ENCODE peak calls at places on chromosome 1, in four cellular contexts. Q, H, J and K are unnamed samples.

GRCh38 chr1:1781526-1781903 is 3.2 kb upstream of the NADK start:
- DNase-seq in Q (no peak), H (no peak), J (no peak), K (no peak)

GRCh38 chr1:221543529-221544120 is 198.3 kb downstream of the DUSP10 start:
- DNase-seq in Q (no peak), H (peak; percentile 21), J (peak; percentile 8), K (peak; percentile 2)

GRCh38 chr1:194013561-194013960 is 827.1 kb upstream of the B3GALT2 start:
- DNase-seq in Q (no peak), H (no peak), J (no peak), K (no peak)

GRCh38 chr1:59136541-59137335 is 160.2 kb upstream of the FGGY start:
- DNase-seq in Q (no peak), H (no peak), J (no peak), K (no peak)

GRCh38 chr1:57411262-57411661 is 12.6 kb downstream of the DAB1 start:
- DNase-seq in Q (no peak), H (no peak), J (no peak), K (no peak)

GRCh38 chr1:20076695-20077461 is 6.9 kb downstream of the PLA2G5 start:
- DNase-seq in Q (no peak), H (no peak), J (no peak), K (no peak)

GRCh38 chr1:180425956-180426355 is 76.4 kb downstream of the ACBD6 start:
- DNase-seq in Q (no peak), H (peak; percentile 36), J (no peak), K (no peak)

GRCh38 chr1:167057297-167057688 is 32.9 kb downstream of the GPA33 start:
- DNase-seq in Q (peak; percentile 39), H (peak; percentile 50), J (peak; percentile 45), K (peak; percentile 56)

DNA sequence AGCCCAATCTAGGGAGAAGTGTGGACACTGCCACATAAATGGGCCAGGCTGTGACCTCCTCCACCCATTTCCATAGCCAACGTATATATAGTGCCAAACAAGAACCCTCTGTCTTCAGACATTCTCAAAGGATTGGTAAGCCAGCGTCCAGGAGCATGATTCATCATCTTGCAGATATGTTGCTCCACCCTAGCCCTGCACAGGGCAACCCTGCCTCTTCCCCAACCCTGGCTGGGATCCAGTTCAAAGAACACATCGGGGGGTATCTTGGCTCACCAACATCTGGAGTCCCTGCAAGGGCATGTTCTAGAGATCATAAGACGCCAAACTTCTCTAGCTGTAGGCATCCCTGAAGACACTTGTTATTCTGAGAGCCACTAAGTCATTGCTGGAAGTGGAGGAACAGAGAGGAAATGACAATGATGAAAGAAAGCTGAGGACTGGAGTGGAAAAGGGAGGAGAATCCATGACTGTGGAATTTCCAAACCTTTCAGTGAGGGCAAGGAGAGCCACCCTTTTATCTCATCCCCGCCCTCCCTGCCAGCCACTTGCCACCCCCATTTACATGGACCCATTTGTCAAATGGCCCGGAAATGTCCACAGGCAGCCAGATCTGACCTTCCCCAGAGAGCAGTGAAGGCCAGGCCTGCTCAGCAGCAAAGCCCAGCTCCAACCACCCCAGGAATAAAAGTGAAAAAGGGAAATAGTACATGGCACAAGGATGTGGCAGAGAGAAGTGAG is 144.1 kb upstream of the CTTNBP2NL start:
- DNase-seq in Q (no peak), H (no peak), J (no peak), K (peak; percentile 93)
- TF ChIP-seq ELF1 in Q (no peak), H (no peak), J (no peak), K (no peak)

DNA sequence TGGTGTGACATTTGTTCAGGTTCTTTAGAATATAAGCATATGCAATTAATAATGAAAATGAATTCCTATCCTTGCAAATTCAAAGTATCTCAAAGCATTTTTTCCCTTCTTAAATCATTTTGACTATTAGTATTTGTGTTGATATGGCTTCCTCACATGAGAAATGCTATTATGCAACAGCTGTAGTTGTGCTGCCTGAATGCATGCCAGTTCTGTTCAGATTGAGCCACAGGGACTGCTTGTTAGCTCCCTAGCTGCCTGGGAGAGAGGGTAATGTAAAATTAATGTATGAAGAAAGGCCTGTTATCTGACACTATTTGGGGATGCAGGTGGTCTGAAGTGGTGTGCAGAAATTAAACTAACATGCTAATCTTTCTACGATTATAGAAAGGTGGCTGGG is 45.5 kb downstream of the CACHD1 start:
- DNase-seq in Q (no peak), H (no peak), J (no peak), K (no peak)
- TF ChIP-seq ELF1 in Q (no peak), H (no peak), J (no peak), K (no peak)

GRCh38 chr1:25698252-25698651 is 81.7 kb downstream of the MAN1C1 start:
- DNase-seq in Q (no peak), H (no peak), J (no peak), K (no peak)

GRCh38 chr1:25700626-25701025 is 84.0 kb downstream of the MAN1C1 start:
- DNase-seq in Q (no peak), H (peak; percentile 68), J (peak; percentile 64), K (no peak)

GRCh38 chr1:25701030-25701785 is 84.6 kb downstream of the MAN1C1 start:
- DNase-seq in Q (no peak), H (no peak), J (no peak), K (no peak)

GRCh38 chr1:25700124-25700523 is 83.5 kb downstream of the MAN1C1 start:
- DNase-seq in Q (no peak), H (no peak), J (no peak), K (no peak)

GRCh38 chr1:25699501-25700089 is 83.0 kb downstream of the MAN1C1 start:
- DNase-seq in Q (no peak), H (peak; percentile 44), J (no peak), K (no peak)
- TF ChIP-seq ELF1 in Q (no peak), H (no peak), J (no peak), K (no peak)

DNA sequence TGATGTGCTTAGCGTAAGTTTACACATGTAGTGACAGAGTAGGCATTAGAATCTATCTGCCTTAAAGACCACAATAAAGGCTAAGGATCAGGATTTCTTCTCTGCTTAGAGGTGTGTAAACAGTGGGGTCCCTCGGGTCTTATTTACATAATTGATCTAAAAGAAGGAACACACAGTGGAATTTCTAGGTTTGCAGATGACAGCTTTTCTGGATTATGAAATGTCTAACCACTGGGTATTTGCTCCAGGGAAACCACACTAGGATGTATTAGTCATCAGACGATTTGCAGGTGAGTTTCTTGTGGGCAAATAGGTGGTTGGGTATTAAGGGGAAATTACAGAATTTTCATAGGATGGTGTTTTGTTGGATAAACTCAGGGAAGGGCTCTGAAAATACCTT is 5.8 kb downstream of the LRRC8D start:
- DNase-seq in Q (peak; percentile 81), H (no peak), J (no peak), K (no peak)
- TF ChIP-seq ELF1 in Q (no peak), H (no peak), J (no peak), K (no peak)

DNA sequence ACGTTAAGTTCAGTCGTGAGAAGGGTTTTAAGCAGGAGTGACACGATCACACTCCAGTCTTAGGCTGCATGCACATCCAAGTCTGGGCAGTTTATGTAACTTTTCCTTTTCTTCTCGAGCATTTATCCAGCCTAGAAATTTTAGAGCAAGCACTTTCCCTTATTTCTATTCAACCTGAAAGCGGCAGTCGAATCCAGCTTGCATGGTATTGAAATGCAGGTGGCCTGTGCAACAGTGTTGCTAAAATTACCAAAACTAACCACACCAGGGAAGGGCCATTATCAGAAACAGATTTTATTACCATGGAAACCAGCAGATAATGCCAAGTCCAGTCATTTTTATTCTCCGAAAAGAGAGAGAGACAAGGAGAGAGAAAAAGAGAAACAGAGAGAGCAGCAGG is 179.9 kb upstream of the ZC3H12A start:
- DNase-seq in Q (no peak), H (no peak), J (no peak), K (no peak)
- TF ChIP-seq ELF1 in Q (no peak), H (no peak), J (no peak), K (no peak)

GRCh38 chr1:43206721-43207228 is 34.6 kb downstream of the CFAP57 start:
- DNase-seq in Q (peak; percentile 91), H (no peak), J (no peak), K (peak; percentile 68)
- TF ChIP-seq ELF1 in Q (peak; percentile 52), H (peak; percentile 70), J (no peak), K (no peak)

DNA sequence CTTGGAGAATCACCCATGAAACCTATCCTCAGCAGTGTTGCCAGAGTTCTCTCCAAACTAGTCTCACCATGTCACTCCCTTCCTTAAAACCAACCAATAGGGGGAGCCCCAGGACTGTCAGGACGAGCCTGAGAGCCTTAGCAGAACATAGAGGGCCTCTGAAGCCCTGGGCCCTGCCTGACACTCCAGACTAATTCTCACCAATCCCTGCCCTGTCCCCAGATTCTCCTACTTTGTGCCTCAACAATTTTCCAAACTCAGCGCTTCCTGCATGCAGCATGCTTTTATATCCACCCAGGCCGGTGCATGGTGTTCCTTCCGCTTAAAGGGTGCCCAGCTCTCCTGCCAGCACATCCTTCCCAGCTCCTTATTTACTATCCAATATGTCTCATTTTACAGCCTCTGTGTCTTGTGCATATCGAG is 42.7 kb downstream of the HSD3B1 start:
- DNase-seq in Q (peak; percentile 53), H (peak; percentile 30), J (peak; percentile 53), K (peak; percentile 66)
- TF ChIP-seq ELF1 in Q (no peak), H (no peak), J (no peak), K (no peak)